ENCODE peak calls at places on chromosomes 13 and 19, in ten cellular contexts. G is nephron progenitor cell; Y is stimulated activated CD8-positive, alpha-beta memory T cell treated with anti-CD3 and anti-CD28 coated beads, Interleukin-15, amount 100 ng/mL, for 24 hours; H is BJ; B is fibroblast of pulmonary artery; J is fibroblast of lung; I is CD8-positive, alpha-beta T cell; Z is Right ventricle myocardium superior; W is CD4-positive, alpha-beta T cell; S is CD4-positive, alpha-beta memory T cell. A is an unnamed sample.
A peak's percentile ranks its signal among the peaks of the same experiment; 100 is the strongest.

GRCh38 chr19:45175663-45176345 is 2.2 kb downstream of the TRAPPC6A start:
- DNase-seq in S (no peak), B (no peak), W (no peak), Y (no peak), G (no peak), Z (no peak), H (no peak), I (no peak), J (no peak), A (no peak)

GRCh38 chr13:45215392-45216077 is 14.7 kb upstream of the KCTD4 start:
- DNase-seq in S (no peak), J (no peak), G (no peak), H (no peak), Y (no peak), I (no peak), W (no peak), Z (no peak), B (no peak), A (no peak)

GRCh38 chr19:47848871-47849473 is 10.1 kb upstream of the TPRX2 start:
- DNase-seq in H (no peak), B (peak; percentile 23), J (no peak), W (peak; percentile 28), G (peak; percentile 67), S (no peak), Z (no peak), Y (no peak), I (peak; percentile 1), A (peak; percentile 35)

GRCh38 chr13:43804461-43805070 is 17.8 kb upstream of the ENOX1 start:
- DNase-seq in H (no peak), W (no peak), B (peak; percentile 86), Z (no peak), G (no peak), I (no peak), S (no peak), Y (no peak), J (peak; percentile 54), A (peak; percentile 82)

GRCh38 chr13:88627071-88627470 is 955.9 kb downstream of the SLITRK5 start:
- DNase-seq in W (no peak), S (no peak), Y (no peak), I (no peak), H (no peak), G (no peak), J (no peak), Z (no peak), B (peak; percentile 27), A (peak; percentile 17)

GRCh38 chr19:49205114-49205513 is 47.5 kb downstream of the TRPM4 start:
- DNase-seq in G (no peak), H (no peak), Z (no peak), J (no peak), Y (no peak), B (no peak), I (no peak), W (no peak), S (no peak), A (no peak)

GRCh38 chr19:3456925-3457530 is 23.3 kb downstream of the SMIM24 start:
- DNase-seq in S (no peak), Z (no peak), W (no peak), I (no peak), G (no peak), J (no peak), B (no peak), Y (no peak), H (no peak), A (no peak)

GRCh38 chr13:21911916-21912315 is 241.0 kb downstream of the FGF9 start:
- DNase-seq in Y (no peak), B (no peak), H (no peak), I (no peak), Z (no peak), S (no peak), G (no peak), W (no peak), J (no peak), A (no peak)

GRCh38 chr13:99150575-99151370 is 49.9 kb upstream of the UBAC2 start:
- DNase-seq in W (no peak), J (peak; percentile 80), S (no peak), Y (no peak), H (peak; percentile 89), B (peak; percentile 65), I (no peak), G (no peak), Z (no peak), A (peak; percentile 85)

GRCh38 chr19:13366529-13367143 is 139.6 kb downstream of the CACNA1A start:
- DNase-seq in S (no peak), Y (no peak), G (peak; percentile 4), W (no peak), H (no peak), J (peak; percentile 13), I (no peak), Z (no peak), B (peak; percentile 54), A (peak; percentile 58)

GRCh38 chr13:106587787-106588186 is 19.9 kb upstream of the ARGLU1 start:
- DNase-seq in G (no peak), B (no peak), I (no peak), W (no peak), Z (no peak), Y (no peak), J (no peak), S (no peak), H (no peak), A (no peak)

GRCh38 chr13:111343186-111343805 is 22.9 kb downstream of the TEX29 start:
- DNase-seq in J (no peak), Z (no peak), Y (no peak), I (no peak), W (no peak), B (no peak), H (no peak), S (no peak), G (no peak), A (no peak)

GRCh38 chr13:40518481-40518882 is 148.0 kb downstream of the FOXO1 start:
- DNase-seq in I (no peak), J (peak; percentile 57), W (no peak), S (peak; percentile 70), G (no peak), Z (no peak), B (no peak), H (no peak), Y (peak; percentile 13), A (no peak)

GRCh38 chr19:41223431-41224234 is 4.6 kb downstream of the AXL start:
- DNase-seq in B (peak; percentile 60), Z (no peak), W (no peak), I (no peak), G (peak; percentile 51), H (peak; percentile 71), Y (no peak), J (peak; percentile 96), S (no peak), A (peak; percentile 92)

GRCh38 chr13:81017525-81018152 is 676.7 kb upstream of the SPRY2 start:
- DNase-seq in Y (no peak), G (peak; percentile 7), H (no peak), I (no peak), S (no peak), W (no peak), J (peak; percentile 27), B (peak; percentile 81), Z (no peak), A (peak; percentile 75)

GRCh38 chr19:7434391-7434790 is 54.4 kb downstream of the PEX11G start:
- DNase-seq in Y (no peak), I (no peak), G (no peak), S (no peak), J (no peak), B (no peak), W (no peak), H (no peak), Z (no peak), A (no peak)

GRCh38 chr19:3336680-3337523 is 29.5 kb upstream of the NFIC start:
- DNase-seq in J (peak; percentile 49), S (no peak), Z (peak; percentile 92), G (no peak), W (no peak), I (no peak), Y (no peak), H (no peak), B (peak; percentile 88), A (peak; percentile 97)

GRCh38 chr13:48738261-48738755 is 84.6 kb downstream of the CYSLTR2 start:
- DNase-seq in H (no peak), W (no peak), J (no peak), Y (no peak), B (no peak), G (no peak), Z (no peak), I (no peak), S (no peak), A (no peak)

GRCh38 chr19:10603873-10604459 is 16.9 kb upstream of the AP1M2 start:
- DNase-seq in W (peak; percentile 17), S (peak; percentile 69), G (no peak), I (peak; percentile 20), H (no peak), Y (no peak), J (no peak), Z (no peak), B (peak; percentile 21), A (peak; percentile 38)

GRCh38 chr19:55156202-55157063 is 1.1 kb downstream of the TNNI3 start:
- DNase-seq in H (no peak), Z (peak; percentile 77), G (peak; percentile 93), J (peak; percentile 25), S (no peak), B (peak; percentile 40), I (no peak), Y (no peak), W (no peak), A (no peak)

GRCh38 chr13:23966221-23966690 is 69.0 kb upstream of the C1QTNF9B start:
- DNase-seq in H (no peak), B (no peak), J (no peak), I (no peak), Z (no peak), W (no peak), G (no peak), Y (no peak), S (no peak), A (no peak)

A was measured in cardiac fibroblast.